ENCODE peak calls at places on chromosomes 5 and 9, in four cellular contexts. E is amniotic stem cell, U is posterior vena cava, L is glomerular endothelial cell. B is an unnamed sample.

GRCh38 chr5:102740515-102740914 is 14.6 kb upstream of the PAM start:
- DNase-seq in E (no peak), U (no peak), L (no peak), B (no peak)

GRCh38 chr9:125189011-125189360 is 617 bp downstream of the PPP6C start:
- DNase-seq in E (no peak), U (no peak), L (no peak), B (peak; percentile 1)

GRCh38 chr5:81768960-81769452 is 18.1 kb upstream of the SSBP2 start:
- DNase-seq in E (peak; percentile 68), U (no peak), L (no peak), B (no peak)

GRCh38 chr9:107810493-107810931 is 320.9 kb upstream of the KLF4 start:
- DNase-seq in E (no peak), U (no peak), L (no peak), B (no peak)

GRCh38 chr9:75181748-75182147 is 93.4 kb downstream of the OSTF1 start:
- DNase-seq in E (no peak), U (no peak), L (no peak), B (no peak)

GRCh38 chr5:139062910-139063663 is 135.1 kb downstream of the SIL1 start:
- DNase-seq in E (no peak), U (no peak), L (no peak), B (no peak)

GRCh38 chr5:148682283-148683026 is 28.1 kb upstream of the HTR4 start:
- DNase-seq in E (no peak), U (no peak), L (no peak), B (no peak)

GRCh38 chr9:89278997-89279739 is 31.8 kb upstream of the CKS2 start:
- DNase-seq in E (no peak), U (no peak), L (peak; percentile 34), B (peak; percentile 56)

GRCh38 chr9:124046189-124046588 is 34.6 kb downstream of the LHX2 start:
- DNase-seq in E (no peak), U (no peak), L (no peak), B (no peak)

GRCh38 chr5:100904259-100904822 is 1.3 kb upstream of the ST8SIA4 start:
- DNase-seq in E (no peak), U (no peak), L (no peak), B (no peak)

GRCh38 chr9:6901179-6901578 is 143.4 kb downstream of the KDM4C start:
- DNase-seq in E (no peak), U (no peak), L (no peak), B (no peak)

B was measured in neuronal stem cell.